ENCODE peak calls at places on chromosomes 11 and 22, in five cellular contexts. One of them, this sample, is unnamed.
A peak's percentile ranks its signal among the peaks of the same experiment; 100 is the strongest.

GRCh38 chr11:11057472-11057854 is 199.6 kb upstream of the ZBED5 start:
- DNase-seq in transverse colon: no peak
- DNase-seq in neuronal stem cell: no peak
- DNase-seq in caudate nucleus: no peak
- DNase-seq in GM23338: no peak
- DNase-seq in this sample: no peak

GRCh38 chr11:62632492-62632891 is 10.7 kb upstream of the B3GAT3 start:
- DNase-seq in neuronal stem cell: no peak
- DNase-seq in transverse colon: no peak
- DNase-seq in GM23338: no peak
- DNase-seq in caudate nucleus: no peak
- DNase-seq in this sample: no peak

GRCh38 chr11:116309446-116309845 is 463.3 kb downstream of the BUD13 start:
- DNase-seq in neuronal stem cell: no peak
- DNase-seq in GM23338: no peak
- DNase-seq in caudate nucleus: no peak
- DNase-seq in transverse colon: no peak
- DNase-seq in this sample: no peak

GRCh38 chr11:64887757-64888405 is 9.5 kb upstream of the EHD1 start:
- DNase-seq in GM23338: peak; percentile 91
- DNase-seq in neuronal stem cell: peak; percentile 79
- DNase-seq in caudate nucleus: peak; percentile 41
- DNase-seq in transverse colon: peak; percentile 92
- DNase-seq in this sample: peak; percentile 46

GRCh38 chr11:86101941-86102407 is 33.1 kb upstream of the PICALM start:
- DNase-seq in transverse colon: no peak
- DNase-seq in caudate nucleus: no peak
- DNase-seq in GM23338: no peak
- DNase-seq in neuronal stem cell: no peak
- DNase-seq in this sample: no peak

GRCh38 chr22:26675687-26676273 is 18.4 kb downstream of the MIAT start:
- DNase-seq in transverse colon: no peak
- DNase-seq in caudate nucleus: no peak
- DNase-seq in neuronal stem cell: no peak
- DNase-seq in GM23338: no peak
- DNase-seq in this sample: no peak

GRCh38 chr11:62560566-62561103 is 13.1 kb downstream of the EEF1G start:
- DNase-seq in neuronal stem cell: peak; percentile 82
- DNase-seq in transverse colon: peak; percentile 94
- DNase-seq in caudate nucleus: no peak
- DNase-seq in GM23338: peak; percentile 98
- DNase-seq in this sample: no peak

GRCh38 chr22:33699176-33699575 is 221.1 kb downstream of the LARGE1 start:
- DNase-seq in GM23338: no peak
- DNase-seq in transverse colon: no peak
- DNase-seq in neuronal stem cell: no peak
- DNase-seq in caudate nucleus: no peak
- DNase-seq in this sample: no peak

GRCh38 chr22:18056161-18056666 is 21.6 kb upstream of the PEX26 start:
- DNase-seq in GM23338: no peak
- DNase-seq in neuronal stem cell: no peak
- DNase-seq in caudate nucleus: peak; percentile 50
- DNase-seq in transverse colon: peak; percentile 57
- DNase-seq in this sample: peak; percentile 32

GRCh38 chr11:6636480-6636879 is 17.3 kb upstream of the TPP1 start:
- DNase-seq in neuronal stem cell: no peak
- DNase-seq in GM23338: no peak
- DNase-seq in caudate nucleus: no peak
- DNase-seq in transverse colon: no peak
- DNase-seq in this sample: no peak

GRCh38 chr11:93348931-93349330 is 18.4 kb downstream of the DEUP1 start:
- DNase-seq in transverse colon: no peak
- DNase-seq in neuronal stem cell: no peak
- DNase-seq in GM23338: peak; percentile 43
- DNase-seq in caudate nucleus: no peak
- DNase-seq in this sample: no peak

GRCh38 chr11:73129198-73129597 is 12.9 kb downstream of the FCHSD2 start:
- DNase-seq in transverse colon: no peak
- DNase-seq in caudate nucleus: no peak
- DNase-seq in neuronal stem cell: no peak
- DNase-seq in GM23338: no peak
- DNase-seq in this sample: no peak

GRCh38 chr11:1546536-1547466 is 25.3 kb downstream of the DUSP8 start:
- DNase-seq in transverse colon: peak; percentile 64
- DNase-seq in GM23338: peak; percentile 89
- DNase-seq in caudate nucleus: no peak
- DNase-seq in neuronal stem cell: peak; percentile 63
- DNase-seq in this sample: peak; percentile 56

GRCh38 chr11:65586676-65587075 is 8.9 kb downstream of the KCNK7 start:
- DNase-seq in neuronal stem cell: peak; percentile 78
- DNase-seq in caudate nucleus: no peak
- DNase-seq in transverse colon: no peak
- DNase-seq in GM23338: peak; percentile 59
- DNase-seq in this sample: no peak

GRCh38 chr11:46120361-46120710 is 918 bp downstream of the PHF21A start:
- DNase-seq in caudate nucleus: no peak
- DNase-seq in GM23338: no peak
- DNase-seq in neuronal stem cell: no peak
- DNase-seq in transverse colon: peak; percentile 29
- DNase-seq in this sample: no peak

GRCh38 chr11:57116654-57117053 is 65.1 kb upstream of the LRRC55 start:
- DNase-seq in GM23338: peak; percentile 74
- DNase-seq in caudate nucleus: no peak
- DNase-seq in transverse colon: peak; percentile 38
- DNase-seq in neuronal stem cell: no peak
- DNase-seq in this sample: peak; percentile 3

GRCh38 chr11:65576232-65576866 is 496 bp downstream of the EHBP1L1 start:
- DNase-seq in GM23338: no peak
- DNase-seq in caudate nucleus: no peak
- DNase-seq in neuronal stem cell: no peak
- DNase-seq in transverse colon: no peak
- DNase-seq in this sample: no peak

GRCh38 chr11:66920978-66921784 is 37.0 kb downstream of the PC start:
- DNase-seq in caudate nucleus: no peak
- DNase-seq in transverse colon: no peak
- DNase-seq in neuronal stem cell: no peak
- DNase-seq in GM23338: no peak
- DNase-seq in this sample: no peak

GRCh38 chr11:117856252-117856651 is 20.2 kb downstream of the FXYD6 start:
- DNase-seq in caudate nucleus: no peak
- DNase-seq in GM23338: no peak
- DNase-seq in neuronal stem cell: no peak
- DNase-seq in transverse colon: no peak
- DNase-seq in this sample: no peak

GRCh38 chr11:34492806-34493414 is 20.7 kb downstream of the ELF5 start:
- DNase-seq in GM23338: peak; percentile 87
- DNase-seq in transverse colon: peak; percentile 53
- DNase-seq in caudate nucleus: no peak
- DNase-seq in neuronal stem cell: peak; percentile 60
- DNase-seq in this sample: peak; percentile 41

GRCh38 chr22:50665738-50666137 is 6.9 kb upstream of the SHANK3 start:
- DNase-seq in GM23338: no peak
- DNase-seq in neuronal stem cell: no peak
- DNase-seq in transverse colon: no peak
- DNase-seq in caudate nucleus: no peak
- DNase-seq in this sample: no peak

GRCh38 chr22:30238661-30239420 is 7.7 kb downstream of the LIF start:
- DNase-seq in transverse colon: peak; percentile 47
- DNase-seq in GM23338: peak; percentile 52
- DNase-seq in neuronal stem cell: no peak
- DNase-seq in caudate nucleus: no peak
- DNase-seq in this sample: no peak

DNA sequence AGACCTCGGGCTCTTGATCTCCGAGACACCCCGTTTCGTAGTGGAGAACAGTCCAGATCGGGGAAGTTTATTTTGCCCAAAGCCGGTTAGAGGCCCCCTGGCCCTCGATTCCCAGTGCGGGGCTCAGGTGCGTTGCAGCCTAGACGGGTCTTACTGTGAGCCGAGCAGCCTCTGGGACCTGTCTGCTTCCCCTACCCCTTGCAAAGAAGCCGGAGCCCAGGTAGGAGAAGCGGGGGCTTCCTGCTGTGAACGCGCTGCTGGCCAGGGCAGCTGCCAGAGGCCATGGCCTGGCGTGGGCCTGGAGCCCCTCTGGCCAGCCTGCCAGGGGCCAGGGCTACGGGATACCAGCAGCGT is 619 bp downstream of the TSPO start:
- DNase-seq in transverse colon: no peak
- DNase-seq in neuronal stem cell: no peak
- DNase-seq in caudate nucleus: no peak
- DNase-seq in GM23338: peak; percentile 40
- DNase-seq in this sample: no peak
- H3K27ac ChIP-seq in transverse colon: peak overlapping the region; percentile 94
- H3K27ac ChIP-seq in neuronal stem cell: no peak overlapping the region
- H3K27ac ChIP-seq in caudate nucleus: peak overlapping the region; percentile 58
- H3K27ac ChIP-seq in GM23338: no peak overlapping the region
- H3K27ac ChIP-seq in this sample: peak overlapping the region; percentile 85

GRCh38 chr11:19829109-19829790 is 116.6 kb downstream of the NAV2 start:
- DNase-seq in transverse colon: peak; percentile 31
- DNase-seq in caudate nucleus: no peak
- DNase-seq in neuronal stem cell: no peak
- DNase-seq in GM23338: no peak
- DNase-seq in this sample: no peak

GRCh38 chr11:19827399-19828135 is 114.9 kb downstream of the NAV2 start:
- DNase-seq in GM23338: peak; percentile 82
- DNase-seq in neuronal stem cell: no peak
- DNase-seq in caudate nucleus: no peak
- DNase-seq in transverse colon: no peak
- DNase-seq in this sample: no peak

GRCh38 chr11:19832166-19832750 is 119.6 kb downstream of the NAV2 start:
- DNase-seq in transverse colon: no peak
- DNase-seq in neuronal stem cell: no peak
- DNase-seq in caudate nucleus: no peak
- DNase-seq in GM23338: no peak
- DNase-seq in this sample: no peak

GRCh38 chr11:19832901-19833300 is 120.3 kb downstream of the NAV2 start:
- DNase-seq in transverse colon: no peak
- DNase-seq in neuronal stem cell: no peak
- DNase-seq in GM23338: no peak
- DNase-seq in caudate nucleus: no peak
- DNase-seq in this sample: no peak

DNA sequence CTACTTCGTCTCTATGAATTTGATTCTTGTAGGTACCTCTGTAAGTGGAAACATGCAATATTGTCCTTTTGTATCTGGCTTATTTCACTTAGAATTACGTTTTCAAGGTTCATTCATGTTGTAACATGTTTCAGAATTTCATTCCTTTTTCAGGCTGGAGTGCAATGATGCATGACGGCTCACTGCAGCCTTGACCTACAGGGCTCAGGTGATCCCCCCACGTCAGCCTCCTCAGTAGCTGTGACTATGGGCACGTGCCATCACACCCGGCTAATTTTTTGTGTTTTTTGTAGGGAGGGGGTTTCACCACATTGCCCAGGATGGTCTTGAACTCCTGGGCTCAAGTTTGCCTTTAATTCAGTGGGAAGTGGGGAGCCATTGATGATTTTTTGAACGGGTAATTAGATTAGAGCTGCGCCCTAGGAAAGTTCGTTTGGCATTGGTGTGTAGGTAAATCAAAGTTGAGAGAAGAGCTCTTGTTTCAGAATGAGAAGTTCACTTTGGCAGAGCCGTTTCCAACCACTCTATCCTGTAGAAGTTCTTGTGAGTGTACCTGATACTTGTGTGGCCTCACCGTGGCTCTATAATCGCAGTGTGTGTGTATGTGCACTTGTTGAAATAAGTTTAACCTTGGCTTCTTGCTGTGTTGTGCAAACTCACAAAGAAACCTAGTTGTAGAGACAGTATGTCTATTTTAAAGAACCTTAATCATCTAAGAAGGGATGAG is 115.9 kb downstream of the NAV2 start:
- DNase-seq in transverse colon: no peak
- DNase-seq in GM23338: no peak
- DNase-seq in caudate nucleus: no peak
- DNase-seq in neuronal stem cell: no peak
- DNase-seq in this sample: no peak
- H3K27ac ChIP-seq in transverse colon: peak overlapping the region; percentile 24
- H3K27ac ChIP-seq in GM23338: peak overlapping the region; percentile 83
- H3K27ac ChIP-seq in caudate nucleus: no peak overlapping the region
- H3K27ac ChIP-seq in neuronal stem cell: no peak overlapping the region
- H3K27ac ChIP-seq in this sample: no peak overlapping the region

DNA sequence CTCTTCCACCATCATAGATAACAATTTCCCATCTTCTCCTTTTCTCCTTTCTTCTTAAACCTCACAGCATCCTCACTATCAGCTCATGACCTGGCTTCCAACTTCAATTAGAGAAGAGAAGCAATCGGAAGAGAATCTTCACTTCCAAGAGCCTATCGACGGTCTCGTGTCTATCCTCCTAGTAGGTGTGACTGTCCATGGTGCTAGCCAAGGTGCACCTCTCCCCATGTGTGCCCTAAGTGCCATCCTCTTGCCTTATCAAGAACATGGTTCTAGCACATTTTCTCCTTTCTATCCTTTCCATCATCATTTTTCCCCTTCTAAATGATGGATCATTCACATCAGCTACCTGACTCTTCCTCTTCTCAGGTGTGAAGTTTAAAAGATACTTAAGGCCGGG is 5.1 kb upstream of the CUL5 start:
- DNase-seq in neuronal stem cell: no peak
- DNase-seq in GM23338: no peak
- DNase-seq in transverse colon: no peak
- DNase-seq in caudate nucleus: no peak
- DNase-seq in this sample: no peak
- H3K27ac ChIP-seq in neuronal stem cell: no peak overlapping the region
- H3K27ac ChIP-seq in GM23338: no peak overlapping the region
- H3K27ac ChIP-seq in transverse colon: no peak overlapping the region
- H3K27ac ChIP-seq in caudate nucleus: no peak overlapping the region
- H3K27ac ChIP-seq in this sample: no peak overlapping the region

GRCh38 chr11:12815931-12816494 is 141.8 kb downstream of the TEAD1 start:
- DNase-seq in transverse colon: no peak
- DNase-seq in neuronal stem cell: no peak
- DNase-seq in GM23338: no peak
- DNase-seq in caudate nucleus: no peak
- DNase-seq in this sample: no peak

GRCh38 chr11:12812849-12813248 is 138.6 kb downstream of the TEAD1 start:
- DNase-seq in GM23338: no peak
- DNase-seq in transverse colon: no peak
- DNase-seq in neuronal stem cell: no peak
- DNase-seq in caudate nucleus: no peak
- DNase-seq in this sample: no peak

GRCh38 chr11:12817681-12818332 is 143.6 kb downstream of the TEAD1 start:
- DNase-seq in neuronal stem cell: no peak
- DNase-seq in caudate nucleus: no peak
- DNase-seq in transverse colon: no peak
- DNase-seq in GM23338: no peak
- DNase-seq in this sample: no peak

GRCh38 chr11:12813371-12814225 is 139.4 kb downstream of the TEAD1 start:
- DNase-seq in neuronal stem cell: no peak
- DNase-seq in GM23338: no peak
- DNase-seq in caudate nucleus: no peak
- DNase-seq in transverse colon: peak; percentile 38
- DNase-seq in this sample: no peak

DNA sequence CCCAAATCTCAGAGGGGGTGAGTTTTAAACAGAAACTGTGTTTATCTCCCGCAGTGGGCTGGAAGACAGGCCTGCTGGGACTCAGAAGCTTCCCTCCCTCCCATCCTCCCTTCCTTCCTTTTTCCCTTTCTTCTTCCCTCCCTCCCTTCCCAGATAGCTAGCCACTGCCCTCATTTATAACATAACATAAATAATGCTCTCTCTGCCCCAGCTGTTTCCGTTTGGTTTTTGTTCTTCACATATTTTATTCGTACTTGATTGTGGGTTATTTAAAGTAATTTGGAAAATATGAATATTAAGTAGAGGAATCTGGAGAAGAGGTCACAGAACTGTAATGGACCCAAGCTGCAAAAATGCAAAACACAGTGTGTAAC is 140.9 kb downstream of the TEAD1 start:
- DNase-seq in neuronal stem cell: no peak
- DNase-seq in GM23338: no peak
- DNase-seq in transverse colon: no peak
- DNase-seq in caudate nucleus: no peak
- DNase-seq in this sample: no peak
- H3K27ac ChIP-seq in neuronal stem cell: no peak overlapping the region
- H3K27ac ChIP-seq in GM23338: peak overlapping the region; percentile 14
- H3K27ac ChIP-seq in transverse colon: peak overlapping the region; percentile 77
- H3K27ac ChIP-seq in caudate nucleus: peak overlapping the region; percentile 24
- H3K27ac ChIP-seq in this sample: no peak overlapping the region

This sample was measured in substantia nigra.